ENCODE peak calls at places on chromosomes 16 and 17, in seven cellular contexts. P is T-helper 1 cell, Q is aorta, Y is HFF-Myc, L is NCI-H1048, V is mesothelial cell of epicardium, F is G401. D is an unnamed sample.

GRCh38 chr16:51813609-51814008 is 662.5 kb upstream of the SALL1 start:
- DNase-seq in V (no peak), F (no peak), Q (no peak), Y (no peak), L (no peak), P (no peak), D (no peak)

GRCh38 chr17:31527606-31528005 is 136.1 kb downstream of the RAB11FIP4 start:
- DNase-seq in Y (no peak), L (no peak), P (no peak), V (no peak), F (no peak), Q (no peak), D (no peak)

GRCh38 chr17:74282587-74283370 is 8.7 kb downstream of the DNAI2 start:
- DNase-seq in Y (no peak), Q (no peak), V (no peak), F (no peak), P (no peak), L (no peak), D (peak; percentile 68)

GRCh38 chr17:37062036-37062435 is 113.3 kb downstream of the AATF start:
- DNase-seq in F (no peak), V (no peak), L (no peak), Y (no peak), Q (peak; percentile 40), P (no peak), D (no peak)

GRCh38 chr17:41009301-41009760 is 403 bp upstream of the KRTAP3-1 start:
- DNase-seq in Y (no peak), V (no peak), F (no peak), Q (no peak), P (no peak), L (peak; percentile 93), D (no peak)

GRCh38 chr17:10149573-10150399 is 48.6 kb downstream of the GAS7 start:
- DNase-seq in Y (peak; percentile 77), Q (no peak), P (no peak), L (no peak), V (no peak), F (no peak), D (peak; percentile 10)

GRCh38 chr16:12390644-12391043 is 413.0 kb downstream of the CPPED1 start:
- DNase-seq in Q (no peak), F (no peak), Y (no peak), V (no peak), L (no peak), P (no peak), D (no peak)

GRCh38 chr17:28944862-28945741 is 6.2 kb downstream of the PHF12 start:
- DNase-seq in P (no peak), V (no peak), Y (no peak), Q (no peak), L (no peak), F (peak; percentile 75), D (no peak)

D was measured in epithelial cell of prostate.